ENCODE peak calls at places on chromosomes 3 and 15, in four cellular contexts. T is HepG2, Y is K562, U is H1. Z is an unnamed sample.

GRCh38 chr15:88649753-88650551 is 11.1 kb downstream of the ISG20 start:
- DNase-seq in T (no peak), Y (no peak), U (no peak), Z (no peak)

GRCh38 chr3:128763967-128764366 is 38.0 kb downstream of the RAB7A start:
- DNase-seq in T (no peak), Y (peak), U (no peak), Z (no peak)

GRCh38 chr15:92077353-92078080 is 224.0 kb downstream of the SLCO3A1 start:
- DNase-seq in T (peak), Y (peak), U (peak), Z (no peak)

GRCh38 chr15:71091601-71092000 is 23.7 kb upstream of the THSD4 start:
- DNase-seq in T (no peak), Y (no peak), U (no peak), Z (no peak)

GRCh38 chr3:136659253-136659652 is 92.9 kb downstream of the STAG1 start:
- DNase-seq in T (no peak), Y (no peak), U (no peak), Z (no peak)

GRCh38 chr3:11995061-11995460 is 9.1 kb upstream of the SYN2 start:
- DNase-seq in T (no peak), Y (no peak), U (no peak), Z (no peak)

GRCh38 chr3:153572654-153573053 is 410.6 kb downstream of the RAP2B start:
- DNase-seq in T (peak), Y (no peak), U (no peak), Z (no peak)

GRCh38 chr3:53650424-53650823 is 156.0 kb downstream of the CACNA1D start:
- DNase-seq in T (no peak), Y (no peak), U (no peak), Z (peak)

GRCh38 chr3:157282261-157283191 is 122.6 kb upstream of the CCNL1 start:
- DNase-seq in T (no peak), Y (no peak), U (no peak), Z (no peak)

GRCh38 chr3:101722394-101723173 is 1.8 kb upstream of the CEP97 start:
- DNase-seq in T (no peak), Y (no peak), U (no peak), Z (peak)

GRCh38 chr15:66004618-66005262 is 135.4 kb downstream of the RAB11A start:
- DNase-seq in T (peak), Y (peak), U (no peak), Z (no peak)

GRCh38 chr3:107988464-107989156 is 102.2 kb downstream of the CD47 start:
- DNase-seq in T (no peak), Y (no peak), U (no peak), Z (no peak)

GRCh38 chr3:72665701-72666443 is 182.4 kb downstream of the SHQ1 start:
- DNase-seq in T (no peak), Y (peak), U (no peak), Z (no peak)

DNA sequence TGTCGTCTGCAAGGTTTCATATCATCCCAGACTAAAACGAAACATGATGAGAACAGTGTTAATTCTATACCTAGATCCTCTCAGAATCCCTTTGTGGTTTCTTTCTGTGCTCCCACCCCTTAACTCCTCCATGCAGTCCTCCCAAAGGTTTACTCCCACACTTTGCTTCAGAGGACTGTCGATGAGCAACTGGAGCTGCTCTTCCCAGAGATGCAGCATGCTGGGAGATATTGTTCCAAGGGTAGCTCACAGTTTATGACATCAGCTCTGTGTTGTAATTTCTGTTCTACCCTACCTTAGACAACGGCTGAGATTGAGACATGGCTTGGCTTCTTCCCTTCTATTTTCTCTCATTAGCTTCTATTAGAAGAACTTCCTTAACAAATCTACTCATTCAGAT is 313.0 kb upstream of the COL8A1 start:
- DNase-seq in T (no peak), Y (no peak), U (no peak), Z (no peak)
- TF ChIP-seq BRCA1 in T (no peak), Y (no peak), U (no peak), Z (no peak)

GRCh38 chr3:149386299-149386606 is 8.8 kb upstream of the TM4SF1 start:
- DNase-seq in T (no peak), Y (no peak), U (no peak), Z (no peak)

GRCh38 chr3:149383703-149384102 is 6.3 kb upstream of the TM4SF1 start:
- DNase-seq in T (no peak), Y (no peak), U (no peak), Z (no peak)

GRCh38 chr3:149385617-149386298 is 8.3 kb upstream of the TM4SF1 start:
- DNase-seq in T (peak), Y (no peak), U (no peak), Z (no peak)

GRCh38 chr3:149384167-149384566 is 6.7 kb upstream of the TM4SF1 start:
- DNase-seq in T (no peak), Y (no peak), U (no peak), Z (no peak)

GRCh38 chr3:149384911-149385321 is 7.5 kb upstream of the TM4SF1 start:
- DNase-seq in T (peak), Y (no peak), U (no peak), Z (no peak)
- TF ChIP-seq BRCA1 in T (no peak), Y (no peak), U (no peak), Z (no peak)

GRCh38 chr3:13700889-13701288 is 152.0 kb downstream of the FBLN2 start:
- DNase-seq in T (no peak), Y (no peak), U (no peak), Z (no peak)
- TF ChIP-seq BRCA1 in T (no peak), Y (no peak), U (no peak), Z (no peak)

GRCh38 chr3:194522579-194523046 is 35.8 kb upstream of the ATP13A3 start:
- DNase-seq in T (no peak), Y (no peak), U (no peak), Z (no peak)
- TF ChIP-seq BRCA1 in T (no peak), Y (no peak), U (no peak), Z (no peak)

GRCh38 chr3:42033741-42034140 is 57.4 kb upstream of the TRAK1 start:
- DNase-seq in T (no peak), Y (no peak), U (no peak), Z (no peak)

GRCh38 chr3:42028474-42028873 is 62.7 kb upstream of the TRAK1 start:
- DNase-seq in T (no peak), Y (no peak), U (no peak), Z (no peak)

GRCh38 chr3:42032693-42033349 is 58.3 kb upstream of the TRAK1 start:
- DNase-seq in T (peak), Y (no peak), U (no peak), Z (no peak)

GRCh38 chr3:42035007-42035406 is 56.1 kb upstream of the TRAK1 start:
- DNase-seq in T (no peak), Y (no peak), U (no peak), Z (no peak)

GRCh38 chr3:42031808-42032475 is 59.2 kb upstream of the TRAK1 start:
- DNase-seq in T (no peak), Y (no peak), U (no peak), Z (no peak)
- TF ChIP-seq BRCA1 in T (no peak), Y (no peak), U (no peak), Z (no peak)